ENCODE peak calls at places on chromosomes 1 and 21, in ten cellular contexts. E, N, H, U, F, B, J, X, Q and M are unnamed samples.

GRCh38 chr1:43273708-43274107 is 3.9 kb downstream of the TMEM125 start:
- DNase-seq in U (no peak), J (no peak), H (no peak), X (peak), B (peak), E (no peak), Q (peak), N (no peak), F (no peak), M (no peak)

GRCh38 chr1:204684551-204685235 is 845 bp downstream of the LRRN2 start:
- DNase-seq in F (peak), N (no peak), H (no peak), B (no peak), Q (peak), J (no peak), X (no peak), U (no peak), E (no peak), M (no peak)

GRCh38 chr1:39167632-39168209 is 36.8 kb upstream of the MACF1 start:
- DNase-seq in U (peak), J (no peak), Q (no peak), N (peak), B (no peak), X (no peak), E (no peak), H (no peak), F (no peak), M (no peak)

GRCh38 chr1:114561333-114561732 is 20.1 kb downstream of the BCAS2 start:
- DNase-seq in H (no peak), X (no peak), N (no peak), U (no peak), Q (no peak), E (no peak), B (no peak), J (no peak), F (peak), M (no peak)

GRCh38 chr21:39263372-39263771 is 50.1 kb downstream of the BRWD1 start:
- DNase-seq in F (no peak), Q (no peak), B (no peak), H (peak), E (no peak), J (no peak), X (no peak), N (peak), U (peak), M (no peak)

GRCh38 chr1:99646885-99647284 is 972 bp downstream of the PALMD start:
- DNase-seq in E (no peak), Q (no peak), B (no peak), H (no peak), N (no peak), X (no peak), J (no peak), F (no peak), U (no peak), M (no peak)

GRCh38 chr1:201501812-201502510 is 5.0 kb downstream of the CSRP1 start:
- DNase-seq in N (no peak), B (peak), J (no peak), H (no peak), E (no peak), F (no peak), X (no peak), U (no peak), Q (peak), M (no peak)

GRCh38 chr1:192807221-192807967 is 1.4 kb upstream of the RGS2 start:
- DNase-seq in N (peak), U (peak), Q (no peak), F (peak), H (no peak), B (no peak), J (no peak), E (no peak), X (no peak), M (peak)

GRCh38 chr1:150564051-150564991 is 15.1 kb downstream of the MCL1 start:
- DNase-seq in Q (peak), J (no peak), F (peak), E (peak), N (peak), U (peak), B (no peak), H (no peak), X (no peak), M (peak)

GRCh38 chr1:169538998-169539871 is 47.0 kb downstream of the F5 start:
- DNase-seq in B (no peak), H (peak), X (no peak), U (peak), F (no peak), E (no peak), N (peak), J (peak), Q (no peak), M (peak)

GRCh38 chr1:233045591-233045990 is 95.2 kb downstream of the NTPCR start:
- DNase-seq in J (no peak), H (peak), N (peak), E (no peak), U (no peak), F (no peak), Q (no peak), X (no peak), B (no peak), M (peak)

GRCh38 chr1:112395261-112395831 is 668 bp upstream of the CTTNBP2NL start:
- DNase-seq in Q (peak), X (no peak), N (no peak), B (no peak), E (no peak), F (no peak), U (peak), J (no peak), H (no peak), M (no peak)

GRCh38 chr1:112396668-112397025 is 633 bp downstream of the CTTNBP2NL start:
- DNase-seq in B (no peak), H (no peak), J (no peak), E (no peak), U (peak), X (no peak), N (no peak), F (no peak), Q (no peak), M (peak)

GRCh38 chr1:112393634-112393976 is 2.4 kb upstream of the CTTNBP2NL start:
- DNase-seq in E (peak), B (no peak), X (no peak), Q (peak), J (no peak), N (peak), U (peak), F (no peak), H (no peak), M (peak)

GRCh38 chr1:112395832-112396667 is at the start of gene CTTNBP2NL:
- DNase-seq in N (peak), Q (peak), F (peak), B (peak), X (peak), E (peak), U (peak), J (peak), H (peak), M (peak)

GRCh38 chr1:112394743-112395062 is 1.3 kb upstream of the CTTNBP2NL start:
- DNase-seq in H (no peak), J (no peak), U (no peak), Q (no peak), E (no peak), N (no peak), X (no peak), B (no peak), F (no peak), M (no peak)
- H3K4me3 ChIP-seq in H (peak), J (peak), U (peak), Q (no peak), E (no peak), N (peak), X (peak), B (no peak), F (no peak), M (peak)

DNA sequence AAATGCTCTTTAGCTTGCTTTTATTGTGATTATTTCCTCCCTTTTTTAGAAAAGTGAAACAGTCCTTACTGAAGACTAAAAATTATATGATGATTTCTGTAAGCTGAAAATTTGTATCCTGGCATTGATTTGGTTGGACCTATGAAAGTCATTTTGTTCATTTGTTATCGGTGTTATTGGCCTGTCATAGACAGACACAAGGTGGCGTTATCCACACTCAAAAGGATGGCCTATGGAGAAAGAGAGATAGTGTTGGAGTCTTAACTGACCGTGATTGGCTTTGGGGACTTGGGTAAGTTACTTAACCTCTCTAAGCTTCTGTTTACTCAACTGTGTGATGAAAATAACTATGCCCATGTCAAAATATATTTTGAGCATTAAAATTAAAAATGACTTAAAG is 203.6 kb upstream of the CHODL start:
- DNase-seq in X (no peak), E (no peak), U (no peak), B (no peak), J (no peak), N (peak), H (no peak), Q (peak), F (peak), M (peak)
- TF ChIP-seq CTCF in X (no peak), E (peak), U (peak), B (no peak), J (peak), N (peak), H (no peak), Q (peak), F (peak), M (peak)

DNA sequence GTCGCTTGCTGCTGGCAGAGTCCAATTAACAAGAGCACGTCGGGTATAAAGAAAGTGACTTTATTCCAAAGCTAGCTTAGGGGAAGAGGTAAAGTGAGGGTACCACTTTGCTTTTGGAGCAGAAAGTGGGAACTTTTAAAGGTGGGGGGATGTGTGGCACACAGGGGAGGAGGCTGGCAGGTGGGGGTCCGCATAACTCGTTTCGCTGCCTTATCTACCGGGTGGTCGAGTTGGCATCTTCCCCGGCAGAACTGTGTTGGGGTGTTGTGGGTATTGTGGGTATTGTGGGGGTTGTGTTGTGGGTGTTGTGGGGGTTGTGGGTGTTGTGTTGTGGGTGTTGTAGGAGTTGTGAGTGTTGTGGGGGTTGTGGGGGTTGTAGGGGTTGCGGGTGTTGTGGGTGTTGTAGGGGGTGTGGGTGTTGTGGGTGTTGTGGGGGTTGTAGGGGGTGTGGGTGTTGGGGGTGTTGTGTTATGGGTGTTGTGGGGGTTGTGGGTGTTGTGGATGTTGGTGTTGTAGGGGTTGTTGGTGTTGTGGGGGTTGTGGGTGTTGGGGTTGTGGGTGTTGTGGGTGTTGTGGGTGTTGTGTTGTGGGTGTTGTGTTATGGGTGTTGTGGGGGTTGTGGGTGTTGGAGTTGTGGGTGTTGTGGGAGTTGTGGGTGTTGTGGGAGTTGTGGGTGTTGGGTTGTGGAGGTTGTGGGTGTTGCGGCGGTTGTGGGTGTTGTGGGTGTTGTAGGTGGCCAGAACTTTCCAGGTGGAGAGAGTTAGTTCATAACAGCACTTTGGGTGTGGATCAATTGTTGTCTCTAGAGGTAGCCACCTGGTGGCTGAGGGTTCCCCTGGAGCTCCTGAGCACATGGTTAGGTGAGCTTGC is 52.7 kb downstream of the AGPAT3 start:
- DNase-seq in X (peak), J (no peak), H (no peak), B (no peak), F (peak), N (no peak), U (no peak), E (no peak), Q (no peak), M (no peak)
- H3K4me3 ChIP-seq in X (no peak), J (no peak), H (no peak), B (no peak), F (peak), N (no peak), U (no peak), E (no peak), Q (no peak), M (no peak)

DNA sequence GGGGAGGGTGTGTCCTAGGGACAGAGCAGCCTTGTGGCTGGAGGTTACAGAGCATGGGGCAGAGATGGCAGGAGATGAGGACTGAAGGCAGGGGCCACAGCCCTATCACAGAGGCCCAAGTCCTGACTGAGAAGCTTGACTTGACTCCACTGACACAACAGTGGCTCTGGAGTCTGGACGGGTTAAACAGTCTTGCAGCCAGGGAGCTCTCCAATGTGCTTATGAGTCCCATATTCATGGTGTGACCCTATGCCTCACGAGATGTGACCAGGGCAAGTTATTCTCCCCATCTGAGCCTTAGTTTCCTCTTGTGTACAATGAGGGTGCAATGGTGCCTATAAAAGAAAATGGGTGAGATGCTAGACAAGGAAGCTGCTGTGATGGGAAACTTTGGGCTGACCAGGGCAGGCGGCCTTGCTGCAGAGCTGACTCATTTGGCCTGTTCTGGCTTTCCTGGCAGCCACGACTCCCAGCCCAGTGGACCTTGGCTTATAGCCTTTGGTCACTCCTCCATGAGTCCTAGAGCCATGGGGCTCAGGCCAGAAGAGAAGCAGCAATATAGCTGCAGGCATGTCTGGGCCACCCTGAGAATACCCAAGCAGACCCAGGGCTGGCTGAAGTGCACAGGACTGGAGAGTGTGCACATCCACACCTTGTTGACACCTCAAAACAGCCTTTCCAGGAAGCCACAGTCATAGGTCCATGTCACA is 2.8 kb upstream of the TTC22 start:
- DNase-seq in N (peak), J (no peak), B (no peak), E (peak), Q (peak), U (no peak), X (peak), H (no peak), F (peak), M (no peak)
- TF ChIP-seq CTCF in N (no peak), J (no peak), B (no peak), E (no peak), Q (no peak), U (no peak), X (no peak), H (no peak), F (no peak), M (no peak)

GRCh38 chr1:59137968-59138367 is 158.9 kb upstream of the FGGY start:
- DNase-seq in U (no peak), N (no peak), F (no peak), E (no peak), X (no peak), Q (no peak), H (no peak), J (no peak), B (no peak), M (no peak)

GRCh38 chr1:59135761-59136255 is 161.1 kb upstream of the FGGY start:
- DNase-seq in X (no peak), F (no peak), H (no peak), J (no peak), N (no peak), U (no peak), Q (no peak), B (no peak), E (no peak), M (no peak)

GRCh38 chr1:59139396-59139795 is 157.5 kb upstream of the FGGY start:
- DNase-seq in E (peak), F (no peak), N (no peak), J (no peak), X (peak), Q (peak), H (no peak), U (no peak), B (no peak), M (no peak)

GRCh38 chr1:59138402-59138801 is 158.5 kb upstream of the FGGY start:
- DNase-seq in H (no peak), B (no peak), X (no peak), E (no peak), U (no peak), Q (no peak), F (no peak), J (no peak), N (peak), M (no peak)

GRCh38 chr1:59136541-59137335 is 160.2 kb upstream of the FGGY start:
- DNase-seq in H (peak), X (no peak), Q (no peak), U (peak), J (no peak), B (no peak), E (no peak), N (peak), F (no peak), M (no peak)
- H3K4me3 ChIP-seq in H (no peak), X (no peak), Q (no peak), U (no peak), J (no peak), B (no peak), E (no peak), N (no peak), F (no peak), M (no peak)

DNA sequence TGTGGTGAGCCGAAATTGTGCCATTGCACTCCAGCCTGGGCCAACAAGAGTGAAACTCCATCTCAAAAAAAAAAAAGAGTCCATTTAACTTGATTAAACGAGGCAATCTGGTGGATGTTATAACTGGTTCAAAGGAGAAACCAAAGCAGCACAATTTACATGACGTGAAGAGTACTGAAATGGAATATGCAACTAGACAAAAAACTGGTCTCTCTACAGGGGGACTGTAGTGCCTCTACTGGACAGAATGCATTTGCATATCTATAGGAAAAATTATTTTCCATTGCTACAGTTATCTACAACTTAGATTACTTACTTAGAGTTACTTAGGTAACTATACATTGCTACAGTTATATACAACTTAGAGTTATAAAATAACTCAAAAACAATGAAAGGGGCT is 2.7 kb upstream of the CAPN2 start:
- DNase-seq in J (no peak), Q (no peak), U (no peak), B (no peak), F (no peak), X (no peak), N (peak), H (no peak), E (no peak), M (no peak)
- TF ChIP-seq CTCF in J (peak), Q (peak), U (peak), B (no peak), F (no peak), X (no peak), N (peak), H (peak), E (peak), M (peak)

GRCh38 chr1:13892141-13892670 is 192.2 kb downstream of the PRDM2 start:
- DNase-seq in F (no peak), E (no peak), Q (peak), N (no peak), U (no peak), J (no peak), H (no peak), B (no peak), X (no peak), M (no peak)
- H3K4me3 ChIP-seq in F (no peak), E (no peak), Q (peak), N (peak), U (no peak), J (no peak), H (no peak), B (no peak), X (peak), M (no peak)

DNA sequence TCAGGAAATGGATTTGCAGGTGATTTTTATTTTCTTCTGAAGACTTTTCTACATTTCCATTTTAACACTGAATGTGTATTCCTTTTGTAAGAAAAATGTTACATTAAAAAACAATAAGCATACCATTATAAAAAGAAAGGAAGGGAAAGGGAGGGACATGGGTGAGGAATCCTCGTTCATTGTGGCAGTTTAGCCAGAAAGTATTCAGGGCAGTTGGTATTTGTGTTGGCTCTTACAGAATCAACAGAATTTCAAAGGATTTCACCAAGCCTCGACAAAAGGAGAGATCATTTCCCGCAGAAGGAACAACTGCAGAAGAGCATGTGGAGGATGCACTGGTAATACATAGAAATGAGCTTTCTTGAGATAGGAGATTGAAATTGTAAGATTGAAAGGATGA is 35.0 kb downstream of the PLD5 start:
- DNase-seq in U (no peak), Q (no peak), N (no peak), F (no peak), X (no peak), B (no peak), E (no peak), H (no peak), J (no peak), M (no peak)
- TF ChIP-seq CTCF in U (no peak), Q (no peak), N (no peak), F (no peak), X (no peak), B (no peak), E (no peak), H (no peak), J (no peak), M (no peak)